ENCODE peak calls at places on chromosomes 6 and 20, in five cellular contexts. One of them, this sample, is unnamed.

GRCh38 chr20:38630727-38631126 is 29.1 kb downstream of the ARHGAP40 start:
- DNase-seq in psoas muscle: no peak
- DNase-seq in hepatocyte: no peak
- DNase-seq in thoracic aorta: no peak
- DNase-seq in effector memory CD4-positive, alpha-beta T cell: no peak
- DNase-seq in this sample: no peak

GRCh38 chr6:87257046-87257445 is 65.3 kb upstream of the SMIM8 start:
- DNase-seq in hepatocyte: no peak
- DNase-seq in psoas muscle: no peak
- DNase-seq in effector memory CD4-positive, alpha-beta T cell: no peak
- DNase-seq in thoracic aorta: no peak
- DNase-seq in this sample: no peak

GRCh38 chr6:42467651-42468050 is 15.9 kb upstream of the TRERF1 start:
- DNase-seq in psoas muscle: no peak
- DNase-seq in thoracic aorta: no peak
- DNase-seq in hepatocyte: no peak
- DNase-seq in effector memory CD4-positive, alpha-beta T cell: no peak
- DNase-seq in this sample: no peak

GRCh38 chr20:44006578-44006977 is 91.9 kb downstream of the TOX2 start:
- DNase-seq in thoracic aorta: no peak
- DNase-seq in effector memory CD4-positive, alpha-beta T cell: no peak
- DNase-seq in psoas muscle: no peak
- DNase-seq in hepatocyte: no peak
- DNase-seq in this sample: no peak

GRCh38 chr6:33705268-33705885 is 6.1 kb downstream of the UQCC2 start:
- DNase-seq in effector memory CD4-positive, alpha-beta T cell: no peak
- DNase-seq in hepatocyte: no peak
- DNase-seq in thoracic aorta: no peak
- DNase-seq in psoas muscle: no peak
- DNase-seq in this sample: no peak

GRCh38 chr6:150466196-150466595 is 97.4 kb downstream of the IYD start:
- DNase-seq in effector memory CD4-positive, alpha-beta T cell: no peak
- DNase-seq in psoas muscle: no peak
- DNase-seq in hepatocyte: no peak
- DNase-seq in thoracic aorta: no peak
- DNase-seq in this sample: no peak

GRCh38 chr20:36119537-36119936 is 35.0 kb upstream of the EPB41L1 start:
- DNase-seq in thoracic aorta: no peak
- DNase-seq in psoas muscle: no peak
- DNase-seq in effector memory CD4-positive, alpha-beta T cell: no peak
- DNase-seq in hepatocyte: no peak
- DNase-seq in this sample: no peak

GRCh38 chr6:75691012-75691411 is 58.0 kb upstream of the MYO6 start:
- DNase-seq in effector memory CD4-positive, alpha-beta T cell: no peak
- DNase-seq in hepatocyte: no peak
- DNase-seq in psoas muscle: no peak
- DNase-seq in thoracic aorta: no peak
- DNase-seq in this sample: no peak

GRCh38 chr6:33392168-33392947 is 735 bp downstream of the KIFC1 start:
- DNase-seq in psoas muscle: no peak
- DNase-seq in effector memory CD4-positive, alpha-beta T cell: no peak
- DNase-seq in thoracic aorta: no peak
- DNase-seq in hepatocyte: no peak
- DNase-seq in this sample: no peak

GRCh38 chr6:32947552-32948465 is 5.1 kb downstream of the HLA-DMA start:
- DNase-seq in effector memory CD4-positive, alpha-beta T cell: peak; percentile 11
- DNase-seq in psoas muscle: no peak
- DNase-seq in hepatocyte: peak; percentile 76
- DNase-seq in thoracic aorta: no peak
- DNase-seq in this sample: no peak

GRCh38 chr6:129609635-129610034 is 100.3 kb downstream of the ARHGAP18 start:
- DNase-seq in hepatocyte: no peak
- DNase-seq in thoracic aorta: no peak
- DNase-seq in effector memory CD4-positive, alpha-beta T cell: no peak
- DNase-seq in psoas muscle: no peak
- DNase-seq in this sample: no peak

GRCh38 chr20:62749851-62750445 is 41.3 kb downstream of the NTSR1 start:
- DNase-seq in psoas muscle: peak; percentile 22
- DNase-seq in hepatocyte: no peak
- DNase-seq in effector memory CD4-positive, alpha-beta T cell: no peak
- DNase-seq in thoracic aorta: no peak
- DNase-seq in this sample: no peak

GRCh38 chr20:37395921-37396519 is 50.1 kb downstream of the SRC start:
- DNase-seq in hepatocyte: peak; percentile 64
- DNase-seq in effector memory CD4-positive, alpha-beta T cell: no peak
- DNase-seq in psoas muscle: no peak
- DNase-seq in thoracic aorta: no peak
- DNase-seq in this sample: no peak

GRCh38 chr6:14026831-14027539 is 90.6 kb upstream of the CD83 start:
- DNase-seq in psoas muscle: no peak
- DNase-seq in effector memory CD4-positive, alpha-beta T cell: no peak
- DNase-seq in hepatocyte: no peak
- DNase-seq in thoracic aorta: no peak
- DNase-seq in this sample: no peak

GRCh38 chr6:138520463-138520862 is 21.2 kb upstream of the NHSL1 start:
- DNase-seq in thoracic aorta: no peak
- DNase-seq in hepatocyte: no peak
- DNase-seq in effector memory CD4-positive, alpha-beta T cell: no peak
- DNase-seq in psoas muscle: no peak
- DNase-seq in this sample: no peak

GRCh38 chr6:34138924-34139323 is 7.0 kb downstream of the GRM4 start:
- DNase-seq in hepatocyte: no peak
- DNase-seq in effector memory CD4-positive, alpha-beta T cell: no peak
- DNase-seq in psoas muscle: no peak
- DNase-seq in thoracic aorta: no peak
- DNase-seq in this sample: no peak

GRCh38 chr6:71406871-71407860 is 118.6 kb downstream of the OGFRL1 start:
- DNase-seq in psoas muscle: no peak
- DNase-seq in effector memory CD4-positive, alpha-beta T cell: no peak
- DNase-seq in hepatocyte: no peak
- DNase-seq in thoracic aorta: no peak
- DNase-seq in this sample: no peak

GRCh38 chr20:25070821-25071473 is 11.0 kb downstream of the VSX1 start:
- DNase-seq in effector memory CD4-positive, alpha-beta T cell: no peak
- DNase-seq in psoas muscle: no peak
- DNase-seq in thoracic aorta: no peak
- DNase-seq in hepatocyte: no peak
- DNase-seq in this sample: no peak

GRCh38 chr6:57207141-57207540 is 15.0 kb downstream of the RAB23 start:
- DNase-seq in effector memory CD4-positive, alpha-beta T cell: no peak
- DNase-seq in psoas muscle: no peak
- DNase-seq in thoracic aorta: no peak
- DNase-seq in hepatocyte: no peak
- DNase-seq in this sample: no peak

GRCh38 chr20:45946149-45946970 is 11.9 kb downstream of the PCIF1 start:
- DNase-seq in psoas muscle: peak; percentile 80
- DNase-seq in effector memory CD4-positive, alpha-beta T cell: peak; percentile 23
- DNase-seq in thoracic aorta: no peak
- DNase-seq in hepatocyte: peak; percentile 55
- DNase-seq in this sample: peak; percentile 43

GRCh38 chr6:111662794-111663231 is 57.1 kb upstream of the TRAF3IP2 start:
- DNase-seq in hepatocyte: no peak
- DNase-seq in thoracic aorta: no peak
- DNase-seq in psoas muscle: no peak
- DNase-seq in effector memory CD4-positive, alpha-beta T cell: no peak
- DNase-seq in this sample: no peak

GRCh38 chr6:89242574-89243330 is 25.6 kb upstream of the GABRR1 start:
- DNase-seq in hepatocyte: peak; percentile 72
- DNase-seq in psoas muscle: no peak
- DNase-seq in thoracic aorta: no peak
- DNase-seq in effector memory CD4-positive, alpha-beta T cell: no peak
- DNase-seq in this sample: no peak

GRCh38 chr20:44748005-44748370 is 2.3 kb downstream of the KCNK15 start:
- DNase-seq in effector memory CD4-positive, alpha-beta T cell: no peak
- DNase-seq in thoracic aorta: no peak
- DNase-seq in psoas muscle: peak; percentile 19
- DNase-seq in hepatocyte: no peak
- DNase-seq in this sample: no peak

GRCh38 chr6:144352310-144352709 is 67.2 kb downstream of the UTRN start:
- DNase-seq in psoas muscle: no peak
- DNase-seq in thoracic aorta: no peak
- DNase-seq in hepatocyte: no peak
- DNase-seq in effector memory CD4-positive, alpha-beta T cell: no peak
- DNase-seq in this sample: no peak

GRCh38 chr6:144351338-144351737 is 66.2 kb downstream of the UTRN start:
- DNase-seq in thoracic aorta: no peak
- DNase-seq in effector memory CD4-positive, alpha-beta T cell: no peak
- DNase-seq in psoas muscle: no peak
- DNase-seq in hepatocyte: no peak
- DNase-seq in this sample: no peak

GRCh38 chr6:144349690-144350132 is 64.6 kb downstream of the UTRN start:
- DNase-seq in psoas muscle: no peak
- DNase-seq in thoracic aorta: no peak
- DNase-seq in effector memory CD4-positive, alpha-beta T cell: no peak
- DNase-seq in hepatocyte: no peak
- DNase-seq in this sample: no peak

GRCh38 chr6:144350176-144350575 is 65.0 kb downstream of the UTRN start:
- DNase-seq in effector memory CD4-positive, alpha-beta T cell: no peak
- DNase-seq in hepatocyte: no peak
- DNase-seq in thoracic aorta: no peak
- DNase-seq in psoas muscle: no peak
- DNase-seq in this sample: no peak

DNA sequence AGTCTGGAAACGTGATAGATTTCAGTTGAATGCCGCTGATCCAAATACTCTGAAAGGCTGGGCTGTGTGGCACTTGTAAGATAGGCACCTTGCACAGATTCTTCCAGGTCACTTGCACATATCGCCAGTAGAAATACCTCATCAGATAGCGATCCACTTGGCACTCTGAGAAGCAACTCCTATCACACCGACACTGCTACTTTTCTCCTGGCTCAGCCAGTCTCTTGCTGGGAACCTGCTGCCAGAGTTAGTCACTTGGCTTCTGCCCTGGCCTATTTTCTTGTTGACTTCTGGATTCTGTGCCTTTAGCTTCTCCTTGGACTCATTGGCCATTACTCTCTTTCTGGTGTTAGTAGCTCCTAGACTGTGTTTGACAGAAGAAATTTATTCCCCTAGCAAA is 66.6 kb downstream of the UTRN start:
- DNase-seq in thoracic aorta: no peak
- DNase-seq in effector memory CD4-positive, alpha-beta T cell: no peak
- DNase-seq in hepatocyte: no peak
- DNase-seq in psoas muscle: no peak
- DNase-seq in this sample: no peak
- H3K4me3 ChIP-seq in thoracic aorta: no peak overlapping the region
- H3K4me3 ChIP-seq in effector memory CD4-positive, alpha-beta T cell: peak overlapping the region; percentile 38
- H3K4me3 ChIP-seq in hepatocyte: no peak overlapping the region
- H3K4me3 ChIP-seq in psoas muscle: peak overlapping the region; percentile 49
- H3K4me3 ChIP-seq in this sample: peak overlapping the region; percentile 39

GRCh38 chr20:60086936-60087562 is 128.8 kb downstream of the CDH26 start:
- DNase-seq in thoracic aorta: no peak
- DNase-seq in hepatocyte: no peak
- DNase-seq in effector memory CD4-positive, alpha-beta T cell: no peak
- DNase-seq in psoas muscle: no peak
- DNase-seq in this sample: no peak

GRCh38 chr20:60087563-60088105 is 129.4 kb downstream of the CDH26 start:
- DNase-seq in effector memory CD4-positive, alpha-beta T cell: no peak
- DNase-seq in thoracic aorta: no peak
- DNase-seq in psoas muscle: no peak
- DNase-seq in hepatocyte: no peak
- DNase-seq in this sample: no peak

GRCh38 chr20:60088236-60088635 is 130.0 kb downstream of the CDH26 start:
- DNase-seq in thoracic aorta: no peak
- DNase-seq in effector memory CD4-positive, alpha-beta T cell: no peak
- DNase-seq in psoas muscle: no peak
- DNase-seq in hepatocyte: no peak
- DNase-seq in this sample: no peak

GRCh38 chr20:60080401-60080800 is 122.2 kb downstream of the CDH26 start:
- DNase-seq in psoas muscle: no peak
- DNase-seq in hepatocyte: no peak
- DNase-seq in thoracic aorta: no peak
- DNase-seq in effector memory CD4-positive, alpha-beta T cell: no peak
- DNase-seq in this sample: no peak

GRCh38 chr20:60085551-60086132 is 127.4 kb downstream of the CDH26 start:
- DNase-seq in hepatocyte: no peak
- DNase-seq in effector memory CD4-positive, alpha-beta T cell: no peak
- DNase-seq in thoracic aorta: no peak
- DNase-seq in psoas muscle: no peak
- DNase-seq in this sample: no peak
- H3K27me3 ChIP-seq in hepatocyte: peaks cover 7% of the 10 kb centered on the region
- H3K27me3 ChIP-seq in effector memory CD4-positive, alpha-beta T cell: peaks cover 3% of the 10 kb centered on the region
- H3K27me3 ChIP-seq in thoracic aorta: no peaks in the 10 kb centered on the region
- H3K27me3 ChIP-seq in psoas muscle: peaks cover 2% of the 10 kb centered on the region
- H3K27me3 ChIP-seq in this sample: peaks cover 4% of the 10 kb centered on the region

DNA sequence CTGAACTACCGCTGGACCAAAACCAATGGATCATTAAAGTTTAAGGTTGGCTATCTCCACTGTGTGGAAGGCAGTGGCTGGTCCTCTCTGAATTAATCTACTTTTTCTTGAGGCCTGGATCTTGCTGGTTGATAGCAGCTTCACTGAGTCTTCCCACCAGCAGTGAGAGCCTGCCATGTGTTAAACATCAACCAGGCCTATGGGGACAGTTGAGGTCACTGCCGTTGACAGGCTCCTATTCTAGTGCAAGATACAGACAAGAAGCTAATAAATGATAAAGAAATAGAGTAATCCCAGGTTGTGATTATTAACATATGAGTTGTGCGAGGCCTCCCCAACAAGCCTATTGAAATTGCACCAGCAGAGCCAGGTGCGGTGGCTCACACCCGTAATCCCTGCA is 23.5 kb upstream of the TFAP2C start:
- DNase-seq in thoracic aorta: no peak
- DNase-seq in hepatocyte: peak; percentile 37
- DNase-seq in psoas muscle: no peak
- DNase-seq in effector memory CD4-positive, alpha-beta T cell: no peak
- DNase-seq in this sample: no peak
- H3K4me1 ChIP-seq in thoracic aorta: no peaks in the 10 kb centered on the region
- H3K4me1 ChIP-seq in hepatocyte: peaks cover 8% of the 10 kb centered on the region
- H3K4me1 ChIP-seq in psoas muscle: no peaks in the 10 kb centered on the region
- H3K4me1 ChIP-seq in effector memory CD4-positive, alpha-beta T cell: no peaks in the 10 kb centered on the region
- H3K4me1 ChIP-seq in this sample: no peaks in the 10 kb centered on the region

DNA sequence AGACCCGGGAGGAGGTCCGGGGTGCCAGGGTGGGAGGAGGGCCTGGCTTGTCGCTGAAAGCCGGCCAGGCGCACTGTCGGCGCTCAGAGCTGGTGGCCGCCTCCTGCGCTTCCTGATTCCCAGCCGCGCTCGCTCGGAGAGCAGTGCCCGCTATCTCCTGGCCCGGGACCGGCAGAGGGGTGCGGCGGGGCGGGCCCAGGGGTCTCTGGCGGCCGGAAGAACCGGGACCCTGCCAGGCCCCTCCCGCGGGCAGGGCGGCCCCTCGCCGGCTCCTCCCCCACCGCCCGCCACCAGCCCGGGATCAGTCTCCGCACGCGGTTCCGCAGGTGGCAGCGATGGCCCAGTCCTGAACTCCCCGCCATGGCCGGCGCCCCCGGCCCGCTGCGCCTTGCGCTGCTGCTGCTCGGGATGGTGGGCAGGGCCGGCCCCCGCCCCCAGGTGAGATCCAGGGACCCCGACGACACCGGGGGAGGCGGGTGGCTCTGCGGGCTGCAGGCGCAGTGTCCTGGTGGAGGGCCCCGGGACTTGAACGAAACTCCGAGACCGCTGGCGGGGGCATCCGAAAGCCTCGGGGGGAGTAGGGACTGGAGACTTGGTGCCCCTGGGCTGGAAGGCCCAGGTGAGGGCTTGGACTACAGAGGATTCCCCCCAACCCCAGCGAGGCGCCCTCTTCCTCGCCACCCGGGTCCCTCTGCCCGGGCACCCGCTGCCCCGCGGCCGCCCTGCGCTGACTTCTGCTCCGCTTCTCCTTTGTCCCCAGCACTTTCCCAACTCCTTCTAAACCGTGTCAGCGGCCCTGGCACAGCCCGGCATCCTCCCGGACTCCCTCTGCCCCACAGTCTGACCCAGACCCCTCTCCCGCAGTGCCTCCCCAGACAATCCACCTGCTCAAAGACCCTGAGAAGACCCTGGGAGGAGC is at the start of gene GLP1R:
- DNase-seq in thoracic aorta: no peak
- DNase-seq in psoas muscle: no peak
- DNase-seq in hepatocyte: peak; percentile 42
- DNase-seq in effector memory CD4-positive, alpha-beta T cell: no peak
- DNase-seq in this sample: no peak
- H3K4me3 ChIP-seq in thoracic aorta: peak within 1 kb of the TSS; percentile 49
- H3K4me3 ChIP-seq in psoas muscle: peak within 1 kb of the TSS; percentile 59
- H3K4me3 ChIP-seq in hepatocyte: peak within 1 kb of the TSS; percentile 33
- H3K4me3 ChIP-seq in effector memory CD4-positive, alpha-beta T cell: no peak within 1 kb of the TSS
- H3K4me3 ChIP-seq in this sample: peak within 1 kb of the TSS; percentile 23